ENCODE peak calls at places on chromosomes 13 and 19, in six cellular contexts. B is hepatocyte, T is stomach, R is neuronal stem cell, N is fibroblast of lung, F is right lobe of liver. Z is an unnamed sample.

GRCh38 chr13:51861728-51862300 is at the start of gene CCDC70:
- DNase-seq in B (no peak), T (no peak), R (no peak), N (peak), F (no peak), Z (no peak)

GRCh38 chr19:38276942-38277517 is 12.7 kb downstream of the SPINT2 start:
- DNase-seq in B (no peak), T (no peak), R (no peak), N (no peak), F (no peak), Z (no peak)

GRCh38 chr13:55577847-55578210 is 1562.9 kb upstream of the PRR20A start:
- DNase-seq in B (no peak), T (no peak), R (no peak), N (no peak), F (no peak), Z (no peak)

GRCh38 chr13:20301391-20302071 is 69.4 kb upstream of the GJB6 start:
- DNase-seq in B (no peak), T (no peak), R (peak), N (peak), F (no peak), Z (no peak)

GRCh38 chr13:108322206-108322824 is 52.8 kb downstream of the TNFSF13B start:
- DNase-seq in B (peak), T (no peak), R (peak), N (peak), F (no peak), Z (peak)

GRCh38 chr19:53782698-53783097 is 41.4 kb downstream of the NLRP12 start:
- DNase-seq in B (no peak), T (no peak), R (no peak), N (no peak), F (no peak), Z (no peak)

GRCh38 chr19:10107817-10108367 is 1.7 kb downstream of the PPAN start:
- DNase-seq in B (no peak), T (no peak), R (no peak), N (no peak), F (no peak), Z (no peak)

GRCh38 chr19:33248954-33249613 is 23.4 kb upstream of the SLC7A10 start:
- DNase-seq in B (peak), T (peak), R (no peak), N (no peak), F (peak), Z (peak)

GRCh38 chr13:36297259-36297599 is 385 bp downstream of the CCDC169 start:
- DNase-seq in B (no peak), T (no peak), R (no peak), N (peak), F (no peak), Z (peak)

GRCh38 chr13:66114127-66114526 is 1116.0 kb downstream of the PCDH9 start:
- DNase-seq in B (no peak), T (no peak), R (no peak), N (no peak), F (no peak), Z (no peak)

GRCh38 chr13:113547248-113547971 is 37.1 kb upstream of the TFDP1 start:
- DNase-seq in B (no peak), T (peak), R (no peak), N (peak), F (no peak), Z (no peak)

GRCh38 chr13:66483712-66484111 is 746.4 kb downstream of the PCDH9 start:
- DNase-seq in B (no peak), T (no peak), R (no peak), N (no peak), F (no peak), Z (no peak)

GRCh38 chr19:29217591-29217990 is 4.6 kb upstream of the UQCRFS1 start:
- DNase-seq in B (no peak), T (no peak), R (no peak), N (no peak), F (no peak), Z (no peak)

GRCh38 chr19:44496711-44497110 is 3.6 kb downstream of the ZNF180 start:
- DNase-seq in B (no peak), T (no peak), R (no peak), N (no peak), F (no peak), Z (no peak)

GRCh38 chr13:50123862-50124535 is 108.8 kb downstream of the KCNRG start:
- DNase-seq in B (peak), T (peak), R (peak), N (peak), F (no peak), Z (peak)

GRCh38 chr13:42753697-42754096 is 27.7 kb upstream of the FAM216B start:
- DNase-seq in B (no peak), T (no peak), R (no peak), N (no peak), F (no peak), Z (no peak)

GRCh38 chr19:34193876-34194275 is 21.6 kb downstream of the LSM14A start:
- DNase-seq in B (no peak), T (no peak), R (no peak), N (peak), F (no peak), Z (no peak)

GRCh38 chr19:13241321-13242104 is 91.3 kb downstream of the IER2 start:
- DNase-seq in B (no peak), T (no peak), R (no peak), N (no peak), F (no peak), Z (peak)

GRCh38 chr13:59303433-59303832 is 860.3 kb downstream of the DIAPH3 start:
- DNase-seq in B (no peak), T (no peak), R (no peak), N (peak), F (no peak), Z (no peak)

GRCh38 chr13:75507027-75508001 is 25.3 kb upstream of the TBC1D4 start:
- DNase-seq in B (no peak), T (no peak), R (no peak), N (no peak), F (no peak), Z (no peak)

GRCh38 chr13:94269557-94269956 is 209.9 kb downstream of the DCT start:
- DNase-seq in B (no peak), T (no peak), R (no peak), N (no peak), F (peak), Z (no peak)

GRCh38 chr19:7083076-7083956 is 13.8 kb downstream of the ZNF557 start:
- DNase-seq in B (no peak), T (no peak), R (no peak), N (peak), F (no peak), Z (no peak)

GRCh38 chr13:80340643-80341097 is 256 bp downstream of the SPRY2 start:
- DNase-seq in B (no peak), T (no peak), R (no peak), N (peak), F (no peak), Z (peak)

GRCh38 chr13:63010072-63010658 is 1594.5 kb upstream of the PCDH20 start:
- DNase-seq in B (no peak), T (no peak), R (no peak), N (no peak), F (no peak), Z (no peak)

GRCh38 chr19:4980838-4981680 is 12.1 kb downstream of the KDM4B start:
- DNase-seq in B (no peak), T (no peak), R (no peak), N (no peak), F (no peak), Z (no peak)

GRCh38 chr19:41957838-41958366 is 1.2 kb downstream of the RABAC1 start:
- DNase-seq in B (peak), T (peak), R (peak), N (peak), F (peak), Z (peak)

GRCh38 chr13:79384022-79384610 is 21.9 kb downstream of the RBM26 start:
- DNase-seq in B (no peak), T (no peak), R (no peak), N (no peak), F (no peak), Z (no peak)

GRCh38 chr19:50835103-50835784 is 1.9 kb upstream of the KLK15 start:
- DNase-seq in B (peak), T (no peak), R (no peak), N (peak), F (no peak), Z (peak)

GRCh38 chr19:42154471-42155323 is 22.5 kb upstream of the POU2F2 start:
- DNase-seq in B (no peak), T (no peak), R (no peak), N (no peak), F (no peak), Z (no peak)

GRCh38 chr13:24288870-24289269 is 20.5 kb upstream of the C1QTNF9 start:
- DNase-seq in B (no peak), T (no peak), R (no peak), N (no peak), F (no peak), Z (no peak)

GRCh38 chr13:27789495-27790303 is 2.6 kb upstream of the GSX1 start:
- DNase-seq in B (no peak), T (no peak), R (no peak), N (no peak), F (no peak), Z (no peak)

GRCh38 chr19:4811328-4812131 is 20.0 kb downstream of the TICAM1 start:
- DNase-seq in B (peak), T (peak), R (peak), N (peak), F (peak), Z (peak)

GRCh38 chr13:51770681-51771417 is 33.1 kb downstream of the DHRS12 start:
- DNase-seq in B (no peak), T (peak), R (no peak), N (no peak), F (no peak), Z (peak)

GRCh38 chr13:21010621-21011020 is 50.8 kb downstream of the LATS2 start:
- DNase-seq in B (no peak), T (no peak), R (no peak), N (peak), F (no peak), Z (no peak)

GRCh38 chr19:5369962-5370367 is 29.4 kb upstream of the PTPRS start:
- DNase-seq in B (peak), T (peak), R (peak), N (peak), F (peak), Z (peak)

DNA sequence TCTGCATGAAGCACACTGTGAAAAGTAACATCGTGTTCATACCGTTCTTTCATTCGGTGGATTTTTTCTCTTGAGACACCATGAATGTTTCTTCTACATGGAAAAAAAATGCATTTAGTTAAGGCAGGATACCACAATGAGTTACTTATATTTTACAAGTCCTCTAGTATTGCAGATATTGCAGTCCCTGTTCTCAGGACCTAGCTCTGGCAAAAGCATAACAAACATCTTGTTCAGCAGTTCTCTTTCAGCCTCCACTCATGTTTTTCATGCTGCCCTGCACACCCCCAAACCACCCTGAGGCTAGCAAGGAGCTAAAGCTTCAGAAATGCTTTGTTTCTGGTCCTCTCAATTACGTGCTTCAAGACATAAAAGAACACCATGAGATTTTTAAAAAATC is 24.8 kb downstream of the N4BP2L1 start:
- DNase-seq in B (no peak), T (no peak), R (no peak), N (no peak), F (no peak), Z (no peak)
- H3K4me3 ChIP-seq in B (no peak), T (no peak), R (no peak), N (no peak), F (no peak), Z (no peak)

DNA sequence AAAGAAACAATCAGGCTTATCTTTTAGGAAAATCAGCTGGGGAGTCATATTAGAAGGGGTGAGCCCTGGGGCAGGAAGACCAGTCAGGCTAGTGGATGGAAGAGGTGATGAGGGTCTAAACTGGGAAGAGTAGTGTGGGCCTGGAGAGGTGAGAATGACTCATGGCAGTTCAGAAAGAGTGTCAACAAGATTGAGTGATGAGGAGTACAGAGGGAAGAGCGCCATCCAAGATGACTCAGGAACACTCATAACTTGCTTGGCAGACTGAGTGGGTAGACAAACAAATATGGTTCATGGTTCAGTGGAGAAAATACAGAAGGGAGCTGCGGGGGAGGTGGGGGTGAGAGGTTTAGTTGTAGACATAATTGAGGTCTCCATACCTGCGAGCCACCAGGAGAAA is 17.3 kb upstream of the CLDN10 start:
- DNase-seq in B (peak), T (no peak), R (no peak), N (peak), F (no peak), Z (peak)
- H3K4me3 ChIP-seq in B (no peak), T (no peak), R (no peak), N (no peak), F (no peak), Z (no peak)

GRCh38 chr13:77388944-77389616 is 62.2 kb upstream of the MYCBP2 start:
- DNase-seq in B (no peak), T (no peak), R (no peak), N (no peak), F (no peak), Z (no peak)
- H3K4me3 ChIP-seq in B (no peak), T (no peak), R (no peak), N (no peak), F (no peak), Z (no peak)

DNA sequence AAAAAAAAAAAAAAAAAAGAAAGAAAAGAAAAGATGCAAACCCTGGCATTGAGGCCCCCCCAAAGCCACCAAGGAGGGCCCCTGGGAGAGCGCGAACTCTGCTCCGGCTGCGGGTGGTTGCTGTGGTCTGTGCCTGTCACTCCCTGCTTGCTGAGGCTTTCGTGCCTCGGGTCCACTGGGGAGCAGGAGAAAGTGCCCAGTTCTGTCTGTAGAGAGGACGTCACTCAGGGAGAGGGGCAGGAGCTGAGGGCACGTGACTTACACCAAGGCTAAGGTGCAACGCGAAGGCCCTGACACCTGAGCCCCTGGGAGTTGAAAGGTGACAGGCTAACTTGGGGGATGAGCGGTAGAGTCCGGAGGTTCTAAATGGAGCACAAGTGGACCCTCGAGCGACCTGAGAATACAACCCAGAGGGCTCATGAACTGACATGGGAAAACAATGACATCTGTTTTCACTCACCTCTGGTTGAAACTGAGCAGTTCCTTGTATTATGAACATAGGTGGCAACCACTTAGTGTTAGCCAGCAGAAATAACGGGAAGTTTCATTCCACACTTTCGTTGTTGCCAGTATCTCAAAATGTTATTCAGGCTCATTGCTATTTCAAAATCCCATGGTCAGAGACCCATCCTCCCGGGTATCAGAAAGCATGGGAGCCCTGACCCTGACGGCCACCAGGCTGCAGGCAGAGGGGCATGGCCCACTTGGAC is 69.2 kb upstream of the TM9SF2 start:
- DNase-seq in B (no peak), T (no peak), R (no peak), N (no peak), F (no peak), Z (no peak)
- H3K4me3 ChIP-seq in B (no peak), T (no peak), R (no peak), N (no peak), F (no peak), Z (no peak)

DNA sequence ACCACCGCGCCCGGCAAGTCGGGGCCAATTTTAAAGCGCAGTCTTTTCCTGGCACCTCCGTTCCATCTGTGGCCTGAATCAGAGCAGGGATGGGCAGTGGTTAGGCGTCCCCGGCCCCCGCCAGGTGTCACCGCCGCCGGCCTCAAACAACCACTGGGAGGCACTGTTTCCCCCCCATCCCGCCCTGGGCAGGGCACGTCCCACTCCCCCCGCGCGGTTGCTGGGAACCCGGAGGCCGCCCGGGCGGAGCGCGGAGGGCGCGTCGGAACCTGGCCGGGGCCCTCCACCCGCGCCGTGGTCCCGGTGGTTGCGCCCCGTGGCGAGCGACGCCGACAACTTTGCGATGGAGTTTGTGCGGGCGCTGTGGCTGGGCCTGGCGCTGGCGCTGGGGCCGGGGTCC is at the start of gene GRIN3B:
- DNase-seq in B (peak), T (peak), R (peak), N (no peak), F (no peak), Z (peak)
- H3K4me3 ChIP-seq in B (no peak), T (no peak), R (peak), N (peak), F (no peak), Z (no peak)

DNA sequence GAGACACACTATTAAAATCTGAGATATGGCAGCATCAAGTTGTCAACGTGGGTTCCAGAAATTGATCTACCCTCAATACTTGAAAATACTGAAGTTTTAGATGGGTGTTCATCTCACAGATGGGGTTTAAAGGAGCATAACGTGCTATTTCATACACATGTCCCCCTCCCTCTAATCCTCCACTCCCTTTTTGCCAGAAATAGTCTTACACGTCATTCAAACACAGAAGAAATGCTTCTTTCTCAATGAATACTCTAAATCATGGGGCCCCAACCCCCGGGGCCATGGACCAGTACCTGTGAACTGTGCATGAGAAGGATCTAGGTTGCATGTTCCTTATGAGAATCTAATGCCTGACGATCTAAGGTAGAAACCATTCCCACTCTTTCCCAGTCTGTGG is 19.6 kb downstream of the KLF12 start:
- DNase-seq in B (no peak), T (no peak), R (no peak), N (no peak), F (no peak), Z (no peak)
- H3K4me3 ChIP-seq in B (no peak), T (no peak), R (no peak), N (no peak), F (no peak), Z (no peak)

GRCh38 chr19:18668252-18668631 is 15.2 kb upstream of the CRTC1 start:
- DNase-seq in B (no peak), T (no peak), R (no peak), N (no peak), F (no peak), Z (no peak)

GRCh38 chr19:18669883-18670282 is 13.6 kb upstream of the CRTC1 start:
- DNase-seq in B (no peak), T (no peak), R (no peak), N (no peak), F (no peak), Z (no peak)

GRCh38 chr19:18670313-18670712 is 13.2 kb upstream of the CRTC1 start:
- DNase-seq in B (no peak), T (no peak), R (no peak), N (no peak), F (no peak), Z (no peak)

GRCh38 chr19:18668744-18669523 is 14.5 kb upstream of the CRTC1 start:
- DNase-seq in B (no peak), T (no peak), R (no peak), N (no peak), F (no peak), Z (no peak)

GRCh38 chr19:18669524-18669817 is 14.0 kb upstream of the CRTC1 start:
- DNase-seq in B (no peak), T (no peak), R (no peak), N (peak), F (no peak), Z (no peak)
- H3K4me3 ChIP-seq in B (no peak), T (no peak), R (no peak), N (no peak), F (no peak), Z (no peak)

GRCh38 chr19:49132974-49133609 is 13.7 kb downstream of the PPFIA3 start:
- DNase-seq in B (no peak), T (peak), R (no peak), N (no peak), F (no peak), Z (peak)
- H3K4me3 ChIP-seq in B (no peak), T (peak), R (no peak), N (no peak), F (no peak), Z (no peak)